ENCODE peak calls at places on chromosomes 1 and 21, in eight cellular contexts. Y, Q, M, K, O, E, D and N are unnamed samples.

GRCh38 chr1:226429051-226429461 is 21.2 kb upstream of the PARP1 start:
- DNase-seq in Y (no peak), Q (no peak), M (no peak), K (no peak), O (no peak), E (no peak), D (no peak), N (no peak)

GRCh38 chr1:4424766-4425165 is 229.6 kb upstream of the AJAP1 start:
- DNase-seq in Y (no peak), Q (no peak), M (no peak), K (no peak), O (no peak), E (no peak), D (no peak), N (no peak)

GRCh38 chr1:115302390-115302961 is 35.6 kb downstream of the NGF start:
- DNase-seq in Y (no peak), Q (no peak), M (no peak), K (no peak), O (peak), E (no peak), D (no peak), N (no peak)

GRCh38 chr1:107058245-107059032 is 2.0 kb downstream of the PRMT6 start:
- DNase-seq in Y (no peak), Q (no peak), M (no peak), K (no peak), O (no peak), E (no peak), D (no peak), N (no peak)

GRCh38 chr1:207863893-207864535 is 46.9 kb downstream of the CD34 start:
- DNase-seq in Y (no peak), Q (no peak), M (peak), K (no peak), O (no peak), E (no peak), D (no peak), N (no peak)

GRCh38 chr1:36482724-36483388 is at the start of gene CSF3R:
- DNase-seq in Y (no peak), Q (no peak), M (no peak), K (peak), O (no peak), E (no peak), D (no peak), N (no peak)

GRCh38 chr1:9630331-9631081 is 21.0 kb upstream of the PIK3CD start:
- DNase-seq in Y (no peak), Q (no peak), M (no peak), K (no peak), O (no peak), E (no peak), D (no peak), N (no peak)

GRCh38 chr21:27545754-27546349 is 579.0 kb upstream of the ADAMTS5 start:
- DNase-seq in Y (no peak), Q (no peak), M (no peak), K (no peak), O (no peak), E (no peak), D (no peak), N (no peak)

GRCh38 chr1:235074335-235075120 is 54.1 kb downstream of the TOMM20 start:
- DNase-seq in Y (no peak), Q (peak), M (no peak), K (peak), O (peak), E (no peak), D (peak), N (no peak)

GRCh38 chr1:27044613-27045091 is 32.0 kb upstream of the TENT5B start:
- DNase-seq in Y (peak), Q (peak), M (peak), K (peak), O (peak), E (peak), D (peak), N (no peak)

GRCh38 chr1:244154882-244155531 is 103.9 kb downstream of the ZBTB18 start:
- DNase-seq in Y (no peak), Q (peak), M (no peak), K (no peak), O (no peak), E (peak), D (peak), N (no peak)

GRCh38 chr21:35208810-35209517 is 159.9 kb upstream of the RUNX1 start:
- DNase-seq in Y (no peak), Q (no peak), M (no peak), K (no peak), O (no peak), E (no peak), D (no peak), N (no peak)

GRCh38 chr1:29324771-29325351 is 88.5 kb downstream of the PTPRU start:
- DNase-seq in Y (peak), Q (peak), M (no peak), K (no peak), O (no peak), E (peak), D (no peak), N (no peak)

GRCh38 chr1:204868340-204868700 is 2.3 kb upstream of the NFASC start:
- DNase-seq in Y (no peak), Q (peak), M (no peak), K (peak), O (no peak), E (no peak), D (no peak), N (no peak)

GRCh38 chr1:22169816-22170215 is 26.9 kb upstream of the WNT4 start:
- DNase-seq in Y (no peak), Q (no peak), M (no peak), K (no peak), O (no peak), E (no peak), D (no peak), N (no peak)

GRCh38 chr1:42316292-42316691 is 18.7 kb downstream of the FOXJ3 start:
- DNase-seq in Y (no peak), Q (no peak), M (no peak), K (no peak), O (no peak), E (no peak), D (no peak), N (no peak)

GRCh38 chr1:42941640-42942330 is 16.9 kb downstream of the SLC2A1 start:
- DNase-seq in Y (no peak), Q (no peak), M (no peak), K (peak), O (peak), E (no peak), D (peak), N (no peak)

GRCh38 chr1:115179397-115179835 is 90.1 kb upstream of the TSPAN2 start:
- DNase-seq in Y (no peak), Q (no peak), M (no peak), K (peak), O (peak), E (no peak), D (no peak), N (no peak)

GRCh38 chr1:38997901-38998190 is 6.8 kb downstream of the AKIRIN1 start:
- DNase-seq in Y (no peak), Q (no peak), M (no peak), K (no peak), O (no peak), E (no peak), D (no peak), N (no peak)

GRCh38 chr1:233543338-233544255 is 70.3 kb upstream of the KCNK1 start:
- DNase-seq in Y (no peak), Q (no peak), M (no peak), K (no peak), O (peak), E (no peak), D (no peak), N (no peak)

GRCh38 chr1:59738152-59738551 is 76.6 kb upstream of the HOOK1 start:
- DNase-seq in Y (no peak), Q (no peak), M (no peak), K (no peak), O (no peak), E (no peak), D (no peak), N (no peak)

GRCh38 chr1:91015358-91015780 is 6.5 kb downstream of the ZNF644 start:
- DNase-seq in Y (no peak), Q (no peak), M (no peak), K (no peak), O (no peak), E (no peak), D (no peak), N (no peak)

GRCh38 chr1:88741413-88741812 is 57.3 kb downstream of the PKN2 start:
- DNase-seq in Y (no peak), Q (no peak), M (no peak), K (no peak), O (peak), E (no peak), D (no peak), N (no peak)

GRCh38 chr1:50308883-50309282 is 114.4 kb downstream of the DMRTA2 start:
- DNase-seq in Y (peak), Q (peak), M (no peak), K (no peak), O (peak), E (peak), D (peak), N (no peak)

GRCh38 chr1:1137256-1138045 is 21.6 kb upstream of the C1orf159 start:
- DNase-seq in Y (no peak), Q (no peak), M (peak), K (no peak), O (no peak), E (no peak), D (no peak), N (no peak)

GRCh38 chr1:106571109-106571508 is 485.4 kb upstream of the PRMT6 start:
- DNase-seq in Y (no peak), Q (peak), M (no peak), K (no peak), O (no peak), E (no peak), D (no peak), N (no peak)

GRCh38 chr1:191888996-191889622 is 269.2 kb upstream of the RGS18 start:
- DNase-seq in Y (no peak), Q (peak), M (no peak), K (no peak), O (no peak), E (no peak), D (no peak), N (no peak)

GRCh38 chr21:45292399-45293213 is 4.9 kb upstream of the POFUT2 start:
- DNase-seq in Y (peak), Q (peak), M (peak), K (peak), O (peak), E (peak), D (peak), N (peak)
- TF ChIP-seq CTCF in Y (peak), Q (peak), M (peak), K (peak), O (peak), E (peak), D (peak), N (peak)

GRCh38 chr1:55071477-55071876 is 32.1 kb downstream of the PCSK9 start:
- DNase-seq in Y (no peak), Q (peak), M (no peak), K (no peak), O (peak), E (peak), D (no peak), N (no peak)
- TF ChIP-seq CTCF in Y (peak), Q (peak), M (no peak), K (peak), O (peak), E (peak), D (no peak), N (peak)

DNA sequence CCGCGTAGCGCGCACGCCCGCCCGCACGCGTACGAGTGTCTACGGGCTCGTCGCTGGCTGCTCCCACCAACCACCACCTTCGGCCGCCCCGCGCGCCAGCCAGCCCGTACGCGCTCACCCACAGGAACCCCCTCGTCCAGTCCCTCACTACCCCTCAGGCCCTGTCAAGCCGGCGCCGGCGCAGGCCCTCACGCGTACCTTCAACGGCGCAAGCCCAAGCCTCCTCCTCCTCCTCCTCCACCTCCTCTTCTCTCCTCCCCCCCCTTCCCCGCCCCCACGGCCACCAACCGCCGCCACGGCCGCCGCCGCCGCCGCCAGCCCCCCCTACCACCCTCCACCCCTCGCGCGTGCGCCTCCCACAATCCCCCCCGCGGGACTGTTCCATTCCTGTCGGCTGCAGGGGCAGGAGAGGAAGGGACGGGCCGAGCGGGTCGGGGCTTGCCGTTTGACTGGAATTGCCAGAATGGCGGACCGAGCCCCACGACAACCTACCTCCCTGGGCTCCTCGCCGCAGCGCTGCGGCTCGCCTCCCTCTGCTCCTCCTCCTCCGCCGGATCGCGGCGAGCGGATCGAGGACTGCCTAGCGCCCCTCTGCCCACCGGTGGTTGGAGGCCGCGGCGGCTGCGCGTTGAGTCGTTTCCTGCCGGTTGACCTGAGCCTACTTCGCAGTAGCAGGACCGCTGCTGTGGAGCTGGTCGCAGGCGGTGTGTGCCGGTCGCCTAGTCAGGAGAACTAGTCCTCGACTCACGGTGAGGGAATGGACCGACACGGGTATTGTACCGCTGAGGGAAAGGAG is at the start of gene ASH1L:
- DNase-seq in Y (peak), Q (peak), M (peak), K (peak), O (peak), E (peak), D (peak), N (peak)
- TF ChIP-seq CTCF in Y (no peak), Q (no peak), M (no peak), K (no peak), O (no peak), E (no peak), D (no peak), N (no peak)

GRCh38 chr1:166848193-166848592 is 8.9 kb downstream of the POGK start:
- DNase-seq in Y (no peak), Q (no peak), M (no peak), K (no peak), O (no peak), E (no peak), D (no peak), N (no peak)
- TF ChIP-seq CTCF in Y (no peak), Q (no peak), M (no peak), K (no peak), O (no peak), E (no peak), D (no peak), N (no peak)

DNA sequence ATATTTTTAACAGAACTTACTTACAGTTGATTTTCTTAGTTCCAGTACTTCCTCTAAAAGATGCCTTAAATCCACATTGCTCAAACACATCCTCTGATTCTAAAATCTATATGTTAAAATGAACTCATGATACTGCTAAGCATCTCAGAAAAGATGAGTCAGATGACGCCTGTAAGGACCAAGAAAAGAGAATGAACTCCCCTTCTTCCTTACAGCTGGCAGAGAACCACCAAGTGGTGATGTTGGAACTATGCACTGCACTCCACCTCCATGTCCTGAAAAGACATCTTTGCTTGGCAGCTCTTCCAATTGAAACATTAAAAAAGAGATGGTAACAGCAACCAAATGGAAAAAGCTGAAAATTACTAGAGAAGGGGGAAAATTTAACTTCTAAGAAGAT is 648.8 kb downstream of the PTPRC start:
- DNase-seq in Y (no peak), Q (no peak), M (no peak), K (no peak), O (peak), E (no peak), D (no peak), N (no peak)
- TF ChIP-seq CTCF in Y (no peak), Q (no peak), M (no peak), K (no peak), O (peak), E (peak), D (no peak), N (no peak)

GRCh38 chr1:154765970-154766369 is 104.1 kb downstream of the KCNN3 start:
- DNase-seq in Y (no peak), Q (peak), M (no peak), K (no peak), O (peak), E (no peak), D (no peak), N (peak)
- TF ChIP-seq CTCF in Y (peak), Q (peak), M (peak), K (peak), O (peak), E (peak), D (no peak), N (peak)

DNA sequence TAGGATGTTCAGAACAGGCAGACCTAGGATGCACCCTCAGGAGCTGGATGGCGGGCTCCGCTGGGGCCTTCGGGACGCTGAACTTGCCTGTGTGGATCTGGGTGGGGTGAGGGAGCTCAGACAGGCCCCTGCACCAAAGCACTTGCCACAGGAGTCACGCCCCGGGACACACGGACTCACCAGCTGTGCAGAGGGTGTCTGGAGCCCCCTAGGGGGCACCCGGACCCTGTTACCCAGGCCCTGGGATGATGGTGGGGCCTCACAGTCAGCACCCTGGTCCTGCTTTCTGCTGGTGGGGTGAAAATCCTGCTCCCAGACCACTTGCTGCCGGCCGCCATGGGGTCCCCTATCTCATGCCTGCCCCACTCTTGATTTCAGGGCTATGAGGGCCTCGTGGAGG is 10.8 kb downstream of the PFKL start:
- DNase-seq in Y (no peak), Q (no peak), M (no peak), K (no peak), O (no peak), E (no peak), D (no peak), N (no peak)
- TF ChIP-seq CTCF in Y (no peak), Q (no peak), M (no peak), K (no peak), O (peak), E (no peak), D (no peak), N (no peak)

DNA sequence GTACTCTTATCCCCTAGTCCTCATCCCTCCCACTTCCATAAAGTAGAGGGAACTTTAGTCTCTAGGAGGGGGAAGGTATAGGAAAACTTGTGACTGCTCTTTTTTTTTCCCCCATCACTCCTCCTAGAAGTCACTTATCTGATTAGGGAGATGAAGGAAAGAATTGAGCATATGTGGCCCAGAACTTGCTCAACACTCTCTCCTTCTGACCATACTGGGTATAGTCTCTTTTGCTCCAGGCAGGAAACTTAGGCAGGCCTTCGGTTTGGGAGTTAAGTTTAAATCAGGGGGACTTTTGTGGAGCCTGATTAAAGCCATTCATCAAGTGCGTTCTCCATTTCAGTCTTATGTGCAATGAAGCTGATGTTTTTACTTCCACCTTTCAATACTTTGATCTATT is 5.8 kb downstream of the UBE2U start:
- DNase-seq in Y (no peak), Q (peak), M (no peak), K (no peak), O (no peak), E (no peak), D (no peak), N (no peak)
- TF ChIP-seq CTCF in Y (peak), Q (peak), M (no peak), K (no peak), O (no peak), E (no peak), D (no peak), N (no peak)

GRCh38 chr1:156259805-156260204 is 11.9 kb upstream of the PAQR6 start:
- DNase-seq in Y (no peak), Q (peak), M (no peak), K (no peak), O (no peak), E (no peak), D (no peak), N (no peak)
- TF ChIP-seq CTCF in Y (peak), Q (peak), M (no peak), K (no peak), O (peak), E (no peak), D (no peak), N (no peak)

DNA sequence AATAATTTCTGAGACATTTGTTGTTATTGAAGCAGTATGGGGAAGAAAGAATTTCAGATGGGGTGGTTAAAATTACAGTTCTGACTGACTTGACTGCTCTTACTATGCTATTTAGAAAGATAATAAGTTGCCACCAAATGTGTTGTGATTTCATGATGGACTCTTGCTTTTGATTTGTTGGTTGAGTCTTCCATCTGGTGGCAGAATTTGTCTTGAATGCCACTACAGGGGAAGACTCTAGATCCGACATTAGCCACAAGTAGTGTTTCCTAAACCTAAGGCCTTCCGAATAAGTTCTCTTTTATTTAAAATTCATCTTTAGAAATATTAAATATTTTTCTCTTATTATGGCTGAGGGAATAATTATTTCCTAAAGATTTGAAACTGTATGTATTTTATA is 190.9 kb upstream of the ADGRL4 start:
- DNase-seq in Y (no peak), Q (peak), M (no peak), K (no peak), O (peak), E (no peak), D (no peak), N (no peak)
- TF ChIP-seq CTCF in Y (peak), Q (peak), M (no peak), K (peak), O (peak), E (peak), D (no peak), N (peak)